ENCODE peak calls at places on chromosome 15, in four cellular contexts. C, X, L and R are unnamed samples.

GRCh38 chr15:48090115-48090514 is 30.7 kb upstream of the SLC24A5 start:
- DNase-seq in X (no peak), C (no peak), L (no peak), R (no peak)

GRCh38 chr15:70353606-70354259 is 256.0 kb upstream of the TLE3 start:
- DNase-seq in L (no peak), X (no peak), C (peak; percentile 46), R (no peak)

GRCh38 chr15:38899300-38899699 is 334.7 kb upstream of the RASGRP1 start:
- DNase-seq in C (no peak), L (no peak), X (peak; percentile 50), R (no peak)

GRCh38 chr15:89362203-89363101 is 27.8 kb upstream of the POLG start:
- DNase-seq in L (no peak), X (no peak), C (no peak), R (no peak)

GRCh38 chr15:67083135-67083766 is 17.8 kb downstream of the SMAD3 start:
- DNase-seq in X (peak; percentile 79), C (no peak), L (no peak), R (no peak)

GRCh38 chr15:40937762-40938529 is 8.8 kb downstream of the DLL4 start:
- DNase-seq in X (no peak), L (no peak), C (no peak), R (no peak)

GRCh38 chr15:39588531-39589192 is 7.8 kb downstream of the THBS1 start:
- DNase-seq in C (no peak), X (peak; percentile 21), L (peak; percentile 66), R (no peak)

GRCh38 chr15:84659904-84660781 is 2.1 kb upstream of the NMB start:
- DNase-seq in X (no peak), L (no peak), C (no peak), R (no peak)

GRCh38 chr15:52857937-52858336 is 67.8 kb upstream of the ONECUT1 start:
- DNase-seq in C (no peak), X (no peak), L (no peak), R (no peak)

GRCh38 chr15:95286911-95287769 is 1043.4 kb upstream of the NR2F2 start:
- DNase-seq in L (no peak), X (no peak), C (no peak), R (no peak)

GRCh38 chr15:39204031-39204430 is 376.8 kb upstream of the THBS1 start:
- DNase-seq in C (no peak), X (peak; percentile 41), L (peak; percentile 49), R (no peak)

GRCh38 chr15:95302809-95303208 is 1027.7 kb upstream of the NR2F2 start:
- DNase-seq in L (no peak), X (no peak), C (no peak), R (no peak)

GRCh38 chr15:37004373-37004869 is 95.9 kb downstream of the MEIS2 start:
- DNase-seq in C (no peak), X (no peak), L (no peak), R (no peak)

GRCh38 chr15:36430721-36431265 is 148.6 kb upstream of the CDIN1 start:
- DNase-seq in L (no peak), C (no peak), X (no peak), R (no peak)

GRCh38 chr15:41424809-41425208 is 7.9 kb downstream of the RTF1 start:
- DNase-seq in L (no peak), C (no peak), X (no peak), R (no peak)

GRCh38 chr15:67833504-67834248 is 6.2 kb downstream of the RNU6-1 start:
- DNase-seq in X (no peak), L (no peak), C (peak; percentile 66), R (no peak)

GRCh38 chr15:29093065-29093435 is 176.6 kb downstream of the NSMCE3 start:
- DNase-seq in L (no peak), C (no peak), X (no peak), R (no peak)

GRCh38 chr15:73617310-73617709 is 15.9 kb downstream of the NPTN start:
- DNase-seq in L (no peak), X (no peak), C (no peak), R (no peak)

GRCh38 chr15:51348688-51349087 is 7.2 kb downstream of the GLDN start:
- DNase-seq in X (no peak), L (no peak), C (no peak), R (no peak)

GRCh38 chr15:85750319-85750806 is 44.4 kb downstream of the KLHL25 start:
- DNase-seq in C (peak; percentile 84), X (peak; percentile 59), L (no peak), R (peak; percentile 54)

GRCh38 chr15:66251790-66252355 is 1.7 kb downstream of the MEGF11 start:
- DNase-seq in C (no peak), X (no peak), L (no peak), R (no peak)

GRCh38 chr15:23564798-23565394 is 578 bp upstream of the MKRN3 start:
- DNase-seq in L (no peak), X (no peak), C (no peak), R (no peak)
- H3K4me3 ChIP-seq in L (peak overlapping the region; percentile 59), X (no peak overlapping the region), C (no peak overlapping the region), R (peak overlapping the region; percentile 50)

GRCh38 chr15:72318408-72318942 is 1.5 kb downstream of the CELF6 start:
- DNase-seq in L (no peak), X (no peak), C (peak; percentile 38), R (no peak)

GRCh38 chr15:72315706-72316370 is 4.1 kb downstream of the CELF6 start:
- DNase-seq in X (peak; percentile 5), L (no peak), C (no peak), R (no peak)

GRCh38 chr15:72323752-72324151 is 3.8 kb upstream of the CELF6 start:
- DNase-seq in L (no peak), X (no peak), C (no peak), R (no peak)

GRCh38 chr15:72319985-72320671 is at the start of gene CELF6:
- DNase-seq in L (no peak), X (peak; percentile 66), C (peak; percentile 81), R (no peak)

DNA sequence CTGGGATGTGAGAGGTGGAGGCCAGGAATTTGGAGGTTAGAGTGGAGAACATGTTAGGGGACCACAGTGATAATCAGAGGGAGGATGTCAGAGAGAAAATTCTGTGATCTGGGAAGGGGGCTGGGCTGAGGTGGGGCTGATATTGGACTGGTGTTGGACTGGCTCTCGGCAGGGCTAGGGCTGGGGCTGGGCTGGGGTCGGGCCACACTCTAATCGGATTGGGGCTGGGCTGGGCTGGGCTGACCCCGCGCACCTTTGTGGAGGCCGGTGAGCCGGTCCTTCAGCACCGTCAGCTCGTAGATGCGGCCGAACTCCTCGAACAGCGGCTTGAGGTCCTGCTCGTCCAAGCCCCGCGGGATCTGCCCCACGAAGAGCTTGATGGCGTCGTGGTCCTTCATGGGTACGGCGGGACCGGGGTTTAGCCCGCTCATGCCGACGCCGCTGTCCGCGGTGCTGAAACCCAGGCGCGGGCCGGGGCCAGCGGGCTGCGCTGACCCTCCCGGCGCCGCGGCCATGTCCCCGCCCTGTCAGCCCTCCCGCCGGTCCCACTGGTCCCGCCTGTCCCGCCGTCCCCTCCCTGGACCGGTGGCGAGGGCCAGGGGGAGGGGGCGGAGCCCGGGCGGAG is 485 bp downstream of the CELF6 start:
- DNase-seq in X (peak; percentile 42), L (no peak), C (no peak), R (no peak)
- H3K4me3 ChIP-seq in X (no peak overlapping the region), L (peak overlapping the region; percentile 46), C (peak overlapping the region; percentile 60), R (peak overlapping the region; percentile 53)

GRCh38 chr15:81182746-81183402 is 13.8 kb upstream of the IL16 start:
- DNase-seq in C (no peak), L (no peak), X (no peak), R (no peak)
- H3K4me3 ChIP-seq in C (peak overlapping the region; percentile 41), L (peak overlapping the region; percentile 3), X (peak overlapping the region; percentile 44), R (peak overlapping the region; percentile 17)

GRCh38 chr15:78265752-78266224 is 1.4 kb downstream of the DNAJA4 start:
- DNase-seq in L (no peak), C (no peak), X (peak; percentile 55), R (no peak)

GRCh38 chr15:78264304-78265136 is at the start of gene DNAJA4:
- DNase-seq in C (peak; percentile 66), X (peak; percentile 37), L (no peak), R (no peak)

GRCh38 chr15:78266806-78267205 is 2.4 kb downstream of the DNAJA4 start:
- DNase-seq in L (no peak), X (no peak), C (no peak), R (no peak)

GRCh38 chr15:78265137-78265460 is 737 bp downstream of the DNAJA4 start:
- DNase-seq in X (no peak), L (no peak), C (no peak), R (no peak)

GRCh38 chr15:78266229-78266628 is 1.9 kb downstream of the DNAJA4 start:
- DNase-seq in L (no peak), C (no peak), X (no peak), R (no peak)
- H3K4me3 ChIP-seq in L (no peak overlapping the region), C (peak overlapping the region; percentile 14), X (no peak overlapping the region), R (no peak overlapping the region)

GRCh38 chr15:99253381-99254090 is 2.3 kb downstream of the LRRC28 start:
- DNase-seq in X (peak; percentile 88), C (no peak), L (peak; percentile 57), R (peak; percentile 15)
- H3K4me3 ChIP-seq in X (no peak overlapping the region), C (no peak overlapping the region), L (no peak overlapping the region), R (no peak overlapping the region)

DNA sequence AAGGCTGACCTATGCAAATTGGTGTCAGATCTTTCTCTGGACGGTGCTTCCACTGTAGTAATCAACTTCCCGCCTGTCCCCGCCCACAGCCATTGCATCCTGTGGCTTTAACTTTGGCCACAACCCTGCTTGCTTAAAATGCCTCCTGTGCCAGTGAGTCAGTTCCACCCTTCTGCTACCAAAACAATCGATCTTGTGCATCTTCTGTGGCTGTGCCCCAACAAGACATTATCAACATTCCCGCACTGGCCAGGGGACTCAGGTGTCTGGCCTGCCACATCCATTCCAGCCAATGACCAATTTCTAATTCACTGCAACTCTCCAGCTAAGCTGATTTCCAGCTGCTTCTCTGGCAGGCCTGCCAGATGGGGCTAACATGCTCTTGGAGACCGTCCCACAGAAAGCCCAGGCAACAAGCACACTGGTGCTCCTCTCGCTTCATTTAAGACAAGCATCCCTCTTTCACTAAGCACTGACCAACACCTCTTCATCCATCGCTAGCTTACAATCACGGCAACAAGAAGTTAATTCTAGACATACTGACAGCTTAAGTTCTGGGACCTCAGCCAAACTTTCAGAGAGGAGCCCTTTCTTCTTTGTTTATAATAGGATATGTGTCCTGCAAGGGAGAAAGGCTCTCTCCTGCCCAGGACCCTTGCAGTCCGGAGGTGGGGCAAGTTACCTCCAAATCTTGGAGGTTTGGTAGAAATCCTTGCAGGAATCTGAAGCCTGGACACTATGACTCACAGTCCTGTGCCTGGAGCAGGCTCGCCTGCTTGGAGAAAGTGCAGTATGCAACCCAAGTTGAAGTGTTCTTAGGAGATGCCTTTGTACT is 6.7 kb downstream of the CA12 start:
- DNase-seq in X (peak; percentile 83), L (no peak), C (peak; percentile 73), R (peak; percentile 51)
- H3K4me3 ChIP-seq in X (no peak overlapping the region), L (no peak overlapping the region), C (no peak overlapping the region), R (peak overlapping the region; percentile 3)

DNA sequence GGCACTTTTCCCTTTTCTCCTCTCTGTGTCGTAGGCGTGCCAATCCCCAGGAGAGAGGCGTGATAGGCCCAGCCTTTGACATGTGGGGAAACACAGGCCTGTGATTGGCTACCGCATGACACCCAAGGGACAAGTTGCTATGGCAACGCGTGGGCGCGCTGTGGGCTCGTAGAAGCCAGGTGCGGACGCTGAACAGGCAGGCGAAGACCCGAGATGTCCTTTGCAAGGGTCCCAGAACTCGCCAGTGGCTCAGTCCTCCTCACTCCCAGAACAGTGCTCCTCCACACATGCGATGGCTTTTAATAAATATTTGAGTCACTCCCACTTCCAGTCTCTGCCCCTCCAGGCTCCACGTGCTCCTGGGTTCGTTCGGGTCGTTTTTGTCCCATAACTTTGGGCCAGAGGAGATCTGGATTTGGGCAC is 4.2 kb downstream of the SLC51B start:
- DNase-seq in C (peak; percentile 96), X (peak; percentile 92), L (peak; percentile 68), R (peak; percentile 78)
- H3K4me3 ChIP-seq in C (peak overlapping the region; percentile 36), X (peak overlapping the region; percentile 34), L (peak overlapping the region; percentile 44), R (peak overlapping the region; percentile 41)

GRCh38 chr15:63044645-63045437 is 2.3 kb downstream of the TPM1 start:
- DNase-seq in L (no peak), C (no peak), X (no peak), R (no peak)
- H3K4me3 ChIP-seq in L (peak overlapping the region; percentile 93), C (peak overlapping the region; percentile 63), X (no peak overlapping the region), R (peak overlapping the region; percentile 90)